ENCODE peak calls at places on chromosomes 5 and 9, in five cellular contexts. J is heart right ventricle, Q is right atrium auricular region, E is SJSA1, L is kidney epithelial cell. R is an unnamed sample.

GRCh38 chr9:22214021-22214420 is 204.9 kb upstream of the CDKN2B start:
- DNase-seq in J (no peak), L (no peak), Q (no peak), E (no peak), R (no peak)

GRCh38 chr5:116273458-116274242 is 188.8 kb downstream of the COMMD10 start:
- DNase-seq in J (no peak), E (no peak), Q (no peak), L (peak; percentile 70), R (no peak)

GRCh38 chr5:89037090-89037489 is 154.1 kb upstream of the MEF2C start:
- DNase-seq in Q (no peak), L (no peak), J (no peak), E (peak; percentile 88), R (no peak)

GRCh38 chr5:90365328-90365727 is 44.2 kb downstream of the CETN3 start:
- DNase-seq in E (no peak), J (no peak), L (no peak), Q (no peak), R (no peak)

GRCh38 chr5:96741075-96741474 is 66.7 kb downstream of the ERAP1 start:
- DNase-seq in E (no peak), J (no peak), Q (no peak), L (no peak), R (no peak)

GRCh38 chr9:136140966-136141365 is 22.3 kb upstream of the TMEM250 start:
- DNase-seq in L (no peak), J (no peak), E (no peak), Q (no peak), R (no peak)

GRCh38 chr9:35277649-35278359 is 116.0 kb downstream of the UNC13B start:
- DNase-seq in L (no peak), Q (no peak), J (peak; percentile 19), E (no peak), R (no peak)

GRCh38 chr5:169048568-169049125 is 252.3 kb downstream of the SLIT3 start:
- DNase-seq in J (no peak), Q (no peak), L (no peak), E (no peak), R (no peak)

GRCh38 chr5:177427919-177428573 is 1.6 kb downstream of the GRK6 start:
- DNase-seq in L (no peak), Q (no peak), E (peak; percentile 51), J (peak; percentile 5), R (no peak)

GRCh38 chr5:57772512-57772911 is 289.9 kb upstream of the ACTBL2 start:
- DNase-seq in L (no peak), J (no peak), E (no peak), Q (no peak), R (no peak)

GRCh38 chr9:136602193-136602885 is 56.5 kb upstream of the NOTCH1 start:
- DNase-seq in L (no peak), Q (no peak), J (no peak), E (no peak), R (no peak)

GRCh38 chr5:1759378-1759970 is 40.2 kb downstream of the MRPL36 start:
- DNase-seq in J (no peak), Q (no peak), E (peak; percentile 41), L (no peak), R (no peak)

GRCh38 chr9:135343733-135344522 is 135.7 kb upstream of the PPP1R26 start:
- DNase-seq in J (peak; percentile 63), Q (no peak), L (no peak), E (peak; percentile 63), R (peak; percentile 55)

GRCh38 chr9:135087489-135087791 is at the start of gene OLFM1:
- DNase-seq in J (peak; percentile 81), Q (peak; percentile 79), E (peak; percentile 80), L (no peak), R (peak; percentile 65)

GRCh38 chr5:979100-979817 is 29.3 kb upstream of the NKD2 start:
- DNase-seq in Q (no peak), J (peak; percentile 2), E (peak; percentile 44), L (no peak), R (no peak)

GRCh38 chr5:64040496-64040895 is 78.3 kb upstream of the HTR1A start:
- DNase-seq in L (no peak), Q (no peak), J (no peak), E (no peak), R (no peak)

GRCh38 chr5:77316871-77317661 is 106.6 kb downstream of the PDE8B start:
- DNase-seq in E (no peak), Q (no peak), J (no peak), L (no peak), R (no peak)

GRCh38 chr5:116135344-116135743 is 50.5 kb downstream of the COMMD10 start:
- DNase-seq in L (no peak), Q (no peak), E (no peak), J (no peak), R (no peak)

GRCh38 chr5:72268260-72268659 is 51.8 kb downstream of the MRPS27 start:
- DNase-seq in L (no peak), Q (no peak), E (no peak), J (no peak), R (no peak)

GRCh38 chr9:20619492-20619860 is 2.8 kb downstream of the MLLT3 start:
- DNase-seq in Q (no peak), E (no peak), L (no peak), J (no peak), R (no peak)
- H3K4me3 ChIP-seq in Q (no peak overlapping the region), E (peak overlapping the region; percentile 83), L (no peak overlapping the region), J (no peak overlapping the region), R (peak overlapping the region; percentile 62)

GRCh38 chr5:132226516-132227234 is 978 bp downstream of the P4HA2 start:
- DNase-seq in E (no peak), L (no peak), J (peak; percentile 25), Q (no peak), R (peak; percentile 22)

GRCh38 chr5:132228241-132229035 is 785 bp upstream of the P4HA2 start:
- DNase-seq in Q (no peak), J (peak; percentile 48), E (peak; percentile 40), L (no peak), R (no peak)

GRCh38 chr5:132227235-132227484 is 493 bp downstream of the P4HA2 start:
- DNase-seq in J (no peak), E (no peak), Q (no peak), L (no peak), R (no peak)

GRCh38 chr5:132229236-132229635 is 1.6 kb upstream of the P4HA2 start:
- DNase-seq in Q (no peak), E (peak; percentile 24), L (no peak), J (peak; percentile 3), R (no peak)

GRCh38 chr5:132227485-132228240 is at the start of gene P4HA2:
- DNase-seq in E (peak; percentile 85), J (peak; percentile 80), Q (peak; percentile 85), L (no peak), R (peak; percentile 89)
- H3K4me3 ChIP-seq in E (peak within 1 kb of the TSS; percentile 80), J (peak within 1 kb of the TSS; percentile 68), Q (peak within 1 kb of the TSS; percentile 80), L (peak within 1 kb of the TSS; percentile 61), R (peak within 1 kb of the TSS; percentile 59)

DNA sequence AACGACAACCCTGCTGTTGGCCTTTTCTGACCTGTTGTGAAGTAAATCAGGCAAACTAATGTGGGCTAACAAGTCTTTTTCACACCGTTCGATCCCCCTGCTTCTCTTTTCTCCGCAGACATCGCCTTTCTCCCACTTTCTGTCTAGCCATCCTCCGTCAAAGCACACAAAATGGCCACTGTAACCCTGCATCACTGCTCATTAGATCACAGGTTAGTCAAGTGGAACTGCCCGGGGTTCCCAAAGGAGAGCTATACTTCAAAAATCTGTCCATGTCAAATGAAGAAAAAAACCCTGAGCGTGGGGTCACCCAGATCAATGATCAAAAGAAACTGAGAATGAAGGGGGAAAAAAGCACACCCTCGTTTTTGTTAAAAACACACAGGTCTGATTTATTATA is 212.1 kb downstream of the ARL15 start:
- DNase-seq in E (no peak), L (no peak), J (no peak), Q (no peak), R (no peak)
- H3K4me3 ChIP-seq in E (no peak overlapping the region), L (no peak overlapping the region), J (no peak overlapping the region), Q (no peak overlapping the region), R (no peak overlapping the region)

GRCh38 chr5:112706446-112707016 is 31.2 kb upstream of the APC start:
- DNase-seq in L (no peak), J (no peak), Q (no peak), E (no peak), R (no peak)
- H3K4me3 ChIP-seq in L (no peak overlapping the region), J (peak overlapping the region; percentile 90), Q (peak overlapping the region; percentile 5), E (no peak overlapping the region), R (peak overlapping the region; percentile 81)

GRCh38 chr9:126326228-126327015 is at the start of gene MVB12B:
- DNase-seq in L (no peak), J (no peak), E (peak; percentile 46), Q (no peak), R (no peak)
- H3K4me3 ChIP-seq in L (peak within 1 kb of the TSS; percentile 47), J (peak within 1 kb of the TSS; percentile 58), E (peak within 1 kb of the TSS; percentile 52), Q (peak within 1 kb of the TSS; percentile 52), R (peak within 1 kb of the TSS; percentile 60)

GRCh38 chr9:96564217-96564616 is 55.4 kb downstream of the CDC14B start:
- DNase-seq in J (no peak), Q (no peak), L (no peak), E (no peak), R (no peak)
- H3K4me3 ChIP-seq in J (no peak overlapping the region), Q (no peak overlapping the region), L (no peak overlapping the region), E (no peak overlapping the region), R (no peak overlapping the region)

DNA sequence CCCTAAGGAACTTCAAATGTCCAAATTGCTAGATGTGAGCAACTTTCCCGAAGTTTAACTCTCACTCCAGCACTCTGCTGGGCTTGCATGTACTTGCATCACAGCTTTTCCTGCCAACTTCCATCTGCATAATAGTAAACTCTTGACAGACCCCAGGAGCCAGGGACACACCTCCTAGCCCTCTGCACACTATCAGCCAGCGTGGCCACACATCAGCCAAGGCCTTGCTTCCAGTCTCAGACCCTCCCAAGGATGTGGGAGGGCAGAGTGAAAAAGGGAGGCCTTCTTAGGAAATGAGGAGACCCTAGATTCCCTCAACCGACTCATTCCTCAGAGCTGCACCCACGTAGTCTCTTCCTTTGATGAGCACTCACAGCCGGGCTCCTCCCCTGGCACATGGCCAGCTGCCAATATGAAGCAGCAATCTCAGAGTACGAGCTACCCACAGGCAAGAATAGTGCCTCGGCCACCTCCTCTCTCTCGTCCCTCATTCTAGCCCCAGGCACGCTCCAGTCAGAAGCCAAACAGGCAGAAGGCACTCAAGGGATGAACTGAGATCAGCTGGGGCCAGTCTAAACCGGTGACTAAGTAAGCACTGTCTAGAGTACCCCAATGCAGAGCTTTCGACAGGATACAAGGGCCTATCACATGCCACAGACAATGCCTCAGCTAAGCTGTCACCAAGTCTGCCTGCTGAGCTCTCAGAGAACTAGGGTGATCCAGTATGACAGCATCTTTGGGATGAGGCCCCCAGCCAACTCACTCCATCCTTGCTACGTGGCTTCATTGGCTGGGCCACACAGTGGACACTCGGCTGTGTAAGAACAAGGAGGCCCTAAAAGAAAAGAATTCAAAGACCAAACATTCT is 2.3 kb downstream of the P4HA2 start:
- DNase-seq in L (no peak), Q (peak; percentile 79), E (peak; percentile 91), J (peak; percentile 47), R (peak; percentile 16)
- H3K4me3 ChIP-seq in L (no peak overlapping the region), Q (no peak overlapping the region), E (no peak overlapping the region), J (no peak overlapping the region), R (no peak overlapping the region)

DNA sequence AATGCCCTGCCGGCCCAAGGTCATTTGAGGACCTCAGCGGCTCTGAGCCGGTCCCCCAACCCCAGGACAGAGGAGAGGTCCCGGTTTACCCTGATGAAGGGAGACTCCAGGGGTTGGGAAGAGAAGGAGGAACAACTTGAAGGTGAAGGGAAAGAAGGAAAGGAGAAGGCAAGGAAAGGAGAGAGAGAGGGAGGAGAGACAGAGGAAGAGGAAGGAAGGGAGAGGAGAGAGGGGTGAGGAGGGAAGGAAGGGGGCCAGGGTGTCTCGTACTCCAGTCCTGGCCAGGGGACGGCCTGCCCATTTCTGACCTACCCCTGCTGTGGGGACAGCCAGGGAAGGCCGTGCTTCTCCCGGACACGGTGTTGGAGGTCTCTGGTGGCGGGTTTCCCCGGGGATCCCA is 1.9 kb downstream of the PRRX2 start:
- DNase-seq in L (no peak), J (no peak), E (no peak), Q (no peak), R (no peak)
- H3K4me3 ChIP-seq in L (no peak overlapping the region), J (no peak overlapping the region), E (no peak overlapping the region), Q (no peak overlapping the region), R (no peak overlapping the region)

GRCh38 chr5:59586811-59587340 is 306.6 kb downstream of the PDE4D start:
- DNase-seq in E (no peak), L (no peak), J (no peak), Q (no peak), R (no peak)
- H3K4me3 ChIP-seq in E (no peak overlapping the region), L (peak overlapping the region; percentile 40), J (no peak overlapping the region), Q (no peak overlapping the region), R (peak overlapping the region; percentile 27)

R was measured in Caco-2.